ENCODE peak calls at places on chromosomes 2 and 18, in six cellular contexts. One of them, this sample, is unnamed.

GRCh38 chr2:15269043-15269442 is 292.1 kb downstream of the NBAS start:
- DNase-seq in neuronal stem cell: no peak
- DNase-seq in ascending aorta: no peak
- DNase-seq in heart right ventricle: no peak
- DNase-seq in CD8-positive, alpha-beta T cell: no peak
- DNase-seq in hepatocyte: no peak
- DNase-seq in this sample: no peak

GRCh38 chr2:147715807-147716206 is 129.0 kb upstream of the ACVR2A start:
- DNase-seq in neuronal stem cell: no peak
- DNase-seq in ascending aorta: no peak
- DNase-seq in CD8-positive, alpha-beta T cell: no peak
- DNase-seq in hepatocyte: no peak
- DNase-seq in heart right ventricle: no peak
- DNase-seq in this sample: no peak

GRCh38 chr2:207905546-207905945 is 119.8 kb downstream of the PLEKHM3 start:
- DNase-seq in heart right ventricle: no peak
- DNase-seq in CD8-positive, alpha-beta T cell: no peak
- DNase-seq in neuronal stem cell: no peak
- DNase-seq in hepatocyte: no peak
- DNase-seq in ascending aorta: no peak
- DNase-seq in this sample: no peak

GRCh38 chr18:7414459-7414858 is 152.7 kb upstream of the PTPRM start:
- DNase-seq in hepatocyte: peak; percentile 12
- DNase-seq in ascending aorta: no peak
- DNase-seq in neuronal stem cell: no peak
- DNase-seq in heart right ventricle: no peak
- DNase-seq in CD8-positive, alpha-beta T cell: no peak
- DNase-seq in this sample: no peak

GRCh38 chr2:137096693-137097092 is 331.3 kb downstream of the THSD7B start:
- DNase-seq in hepatocyte: no peak
- DNase-seq in neuronal stem cell: no peak
- DNase-seq in ascending aorta: no peak
- DNase-seq in heart right ventricle: no peak
- DNase-seq in CD8-positive, alpha-beta T cell: no peak
- DNase-seq in this sample: no peak

GRCh38 chr2:108171652-108172051 is 68.1 kb upstream of the SULT1C3 start:
- DNase-seq in neuronal stem cell: no peak
- DNase-seq in CD8-positive, alpha-beta T cell: no peak
- DNase-seq in heart right ventricle: no peak
- DNase-seq in hepatocyte: no peak
- DNase-seq in ascending aorta: no peak
- DNase-seq in this sample: no peak

GRCh38 chr18:23779696-23780303 is 90.5 kb downstream of the LAMA3 start:
- DNase-seq in CD8-positive, alpha-beta T cell: no peak
- DNase-seq in heart right ventricle: no peak
- DNase-seq in ascending aorta: no peak
- DNase-seq in hepatocyte: peak; percentile 32
- DNase-seq in neuronal stem cell: no peak
- DNase-seq in this sample: no peak

GRCh38 chr2:159144776-159145614 is 141.5 kb downstream of the WDSUB1 start:
- DNase-seq in heart right ventricle: no peak
- DNase-seq in hepatocyte: no peak
- DNase-seq in ascending aorta: no peak
- DNase-seq in neuronal stem cell: no peak
- DNase-seq in CD8-positive, alpha-beta T cell: no peak
- DNase-seq in this sample: no peak

GRCh38 chr2:47065343-47065742 is 89.8 kb downstream of the STPG4 start:
- DNase-seq in hepatocyte: no peak
- DNase-seq in heart right ventricle: no peak
- DNase-seq in ascending aorta: no peak
- DNase-seq in neuronal stem cell: no peak
- DNase-seq in CD8-positive, alpha-beta T cell: no peak
- DNase-seq in this sample: no peak

GRCh38 chr18:27331606-27332005 is 146.5 kb upstream of the CHST9 start:
- DNase-seq in neuronal stem cell: no peak
- DNase-seq in CD8-positive, alpha-beta T cell: no peak
- DNase-seq in hepatocyte: no peak
- DNase-seq in heart right ventricle: no peak
- DNase-seq in ascending aorta: no peak
- DNase-seq in this sample: no peak

GRCh38 chr2:26772064-26773001 is 8.2 kb downstream of the SLC35F6 start:
- DNase-seq in hepatocyte: peak; percentile 66
- DNase-seq in heart right ventricle: peak; percentile 96
- DNase-seq in neuronal stem cell: no peak
- DNase-seq in CD8-positive, alpha-beta T cell: peak; percentile 69
- DNase-seq in ascending aorta: peak; percentile 81
- DNase-seq in this sample: peak; percentile 44

GRCh38 chr2:100266126-100266525 is 56.2 kb downstream of the LONRF2 start:
- DNase-seq in neuronal stem cell: no peak
- DNase-seq in CD8-positive, alpha-beta T cell: no peak
- DNase-seq in hepatocyte: no peak
- DNase-seq in ascending aorta: no peak
- DNase-seq in heart right ventricle: no peak
- DNase-seq in this sample: no peak

GRCh38 chr18:70489556-70489955 is 200.7 kb downstream of the SOCS6 start:
- DNase-seq in ascending aorta: no peak
- DNase-seq in CD8-positive, alpha-beta T cell: no peak
- DNase-seq in hepatocyte: no peak
- DNase-seq in neuronal stem cell: no peak
- DNase-seq in heart right ventricle: no peak
- DNase-seq in this sample: no peak
- H3K4me1 ChIP-seq in ascending aorta: no peaks in the 10 kb centered on the region
- H3K4me1 ChIP-seq in CD8-positive, alpha-beta T cell: peaks cover 5% of the 10 kb centered on the region
- H3K4me1 ChIP-seq in hepatocyte: no peaks in the 10 kb centered on the region
- H3K4me1 ChIP-seq in neuronal stem cell: peaks cover 3% of the 10 kb centered on the region
- H3K4me1 ChIP-seq in heart right ventricle: no peaks in the 10 kb centered on the region
- H3K4me1 ChIP-seq in this sample: no peaks in the 10 kb centered on the region

DNA sequence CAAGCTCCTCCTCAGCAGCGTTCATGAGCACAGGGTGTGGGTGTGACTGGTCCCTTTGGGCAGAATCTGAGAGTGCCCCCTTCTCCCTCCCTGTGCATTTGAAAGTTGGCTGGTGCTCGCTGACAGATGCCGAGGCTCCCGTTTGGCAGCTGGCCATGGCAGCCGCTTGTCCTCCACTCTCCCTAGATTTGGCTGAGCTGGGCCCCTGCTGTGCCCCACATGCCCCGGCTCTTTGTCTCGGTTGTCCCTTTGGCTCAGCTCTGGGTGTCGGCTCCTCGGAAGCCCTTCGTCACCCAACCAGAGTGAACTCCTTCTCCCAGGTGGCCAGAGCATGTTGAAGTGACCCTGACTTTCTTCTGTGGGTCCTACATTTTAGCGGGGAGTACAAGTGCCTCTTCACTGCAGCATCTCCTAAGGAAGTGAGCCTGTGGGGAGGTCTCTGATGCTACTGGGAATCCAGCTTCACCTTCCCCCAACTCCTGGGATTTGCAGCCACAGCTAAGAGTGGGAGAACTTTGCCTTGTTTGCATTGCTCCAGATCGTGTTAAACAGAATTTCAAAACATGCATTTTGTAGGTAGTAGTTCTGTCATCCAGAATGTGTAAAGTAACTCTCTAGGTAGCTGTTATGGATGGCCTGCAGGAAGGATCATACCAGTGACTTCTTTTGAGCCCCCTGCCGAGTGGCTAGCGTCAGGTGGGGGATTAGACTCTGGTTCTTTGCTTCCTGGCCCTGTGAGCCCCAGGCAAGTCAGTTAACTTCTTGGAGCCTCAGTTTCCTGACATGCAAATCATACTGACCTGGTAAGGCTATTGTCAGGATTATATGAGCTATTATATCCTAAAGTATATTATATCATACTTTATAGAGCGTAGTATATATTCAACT is 24.2 kb downstream of the HPCAL1 start:
- DNase-seq in heart right ventricle: peak; percentile 46
- DNase-seq in ascending aorta: no peak
- DNase-seq in hepatocyte: no peak
- DNase-seq in CD8-positive, alpha-beta T cell: no peak
- DNase-seq in neuronal stem cell: no peak
- DNase-seq in this sample: no peak
- H3K4me1 ChIP-seq in heart right ventricle: peaks cover 58% of the 10 kb centered on the region
- H3K4me1 ChIP-seq in ascending aorta: no peaks in the 10 kb centered on the region
- H3K4me1 ChIP-seq in hepatocyte: peaks cover 40% of the 10 kb centered on the region
- H3K4me1 ChIP-seq in CD8-positive, alpha-beta T cell: peaks cover 73% of the 10 kb centered on the region
- H3K4me1 ChIP-seq in neuronal stem cell: peaks cover 24% of the 10 kb centered on the region
- H3K4me1 ChIP-seq in this sample: peaks cover 16% of the 10 kb centered on the region

GRCh38 chr18:35139517-35139916 is 98.3 kb downstream of the MAPRE2 start:
- DNase-seq in CD8-positive, alpha-beta T cell: no peak
- DNase-seq in heart right ventricle: no peak
- DNase-seq in ascending aorta: no peak
- DNase-seq in neuronal stem cell: no peak
- DNase-seq in hepatocyte: no peak
- DNase-seq in this sample: no peak

GRCh38 chr18:35141077-35141476 is 99.8 kb upstream of the ZNF397 start:
- DNase-seq in CD8-positive, alpha-beta T cell: no peak
- DNase-seq in hepatocyte: no peak
- DNase-seq in neuronal stem cell: no peak
- DNase-seq in ascending aorta: no peak
- DNase-seq in heart right ventricle: no peak
- DNase-seq in this sample: no peak

GRCh38 chr18:35143615-35144596 is 96.9 kb upstream of the ZNF397 start:
- DNase-seq in neuronal stem cell: peak; percentile 21
- DNase-seq in hepatocyte: peak; percentile 74
- DNase-seq in CD8-positive, alpha-beta T cell: peak; percentile 57
- DNase-seq in heart right ventricle: peak; percentile 62
- DNase-seq in ascending aorta: no peak
- DNase-seq in this sample: no peak

GRCh38 chr18:35142270-35142605 is 98.6 kb upstream of the ZNF397 start:
- DNase-seq in CD8-positive, alpha-beta T cell: no peak
- DNase-seq in hepatocyte: no peak
- DNase-seq in ascending aorta: no peak
- DNase-seq in neuronal stem cell: no peak
- DNase-seq in heart right ventricle: no peak
- DNase-seq in this sample: no peak

GRCh38 chr18:35141567-35142269 is 99.1 kb upstream of the ZNF397 start:
- DNase-seq in CD8-positive, alpha-beta T cell: no peak
- DNase-seq in ascending aorta: no peak
- DNase-seq in neuronal stem cell: no peak
- DNase-seq in hepatocyte: no peak
- DNase-seq in heart right ventricle: no peak
- DNase-seq in this sample: no peak
- H3K4me1 ChIP-seq in CD8-positive, alpha-beta T cell: no peaks in the 10 kb centered on the region
- H3K4me1 ChIP-seq in ascending aorta: no peaks in the 10 kb centered on the region
- H3K4me1 ChIP-seq in neuronal stem cell: no peaks in the 10 kb centered on the region
- H3K4me1 ChIP-seq in hepatocyte: no peaks in the 10 kb centered on the region
- H3K4me1 ChIP-seq in heart right ventricle: peaks cover 4% of the 10 kb centered on the region
- H3K4me1 ChIP-seq in this sample: peaks cover 5% of the 10 kb centered on the region

DNA sequence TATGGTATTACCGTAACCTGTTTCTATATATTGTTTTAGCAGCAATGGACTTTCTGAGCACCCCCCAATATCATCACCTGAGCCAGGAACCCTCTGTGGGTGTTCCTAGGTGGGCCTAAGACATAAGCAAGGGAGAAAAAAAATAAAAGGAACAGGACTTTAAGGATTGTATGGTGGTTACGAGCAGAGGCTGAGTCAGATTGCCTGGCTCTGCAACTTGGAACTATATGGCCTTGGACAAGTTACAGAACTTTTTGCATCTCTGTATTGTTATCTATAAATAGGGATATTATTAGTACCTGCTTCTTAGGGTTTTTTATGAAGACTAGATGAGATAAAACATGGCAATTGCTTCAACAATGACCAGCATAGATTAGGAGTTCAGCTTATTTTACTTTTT is 34.9 kb downstream of the MFSD6 start:
- DNase-seq in heart right ventricle: no peak
- DNase-seq in hepatocyte: no peak
- DNase-seq in neuronal stem cell: no peak
- DNase-seq in CD8-positive, alpha-beta T cell: no peak
- DNase-seq in ascending aorta: no peak
- DNase-seq in this sample: no peak
- H3K4me1 ChIP-seq in heart right ventricle: peaks cover 42% of the 10 kb centered on the region
- H3K4me1 ChIP-seq in hepatocyte: no peaks in the 10 kb centered on the region
- H3K4me1 ChIP-seq in neuronal stem cell: no peaks in the 10 kb centered on the region
- H3K4me1 ChIP-seq in CD8-positive, alpha-beta T cell: peaks cover 70% of the 10 kb centered on the region
- H3K4me1 ChIP-seq in ascending aorta: no peaks in the 10 kb centered on the region
- H3K4me1 ChIP-seq in this sample: peaks cover 66% of the 10 kb centered on the region

DNA sequence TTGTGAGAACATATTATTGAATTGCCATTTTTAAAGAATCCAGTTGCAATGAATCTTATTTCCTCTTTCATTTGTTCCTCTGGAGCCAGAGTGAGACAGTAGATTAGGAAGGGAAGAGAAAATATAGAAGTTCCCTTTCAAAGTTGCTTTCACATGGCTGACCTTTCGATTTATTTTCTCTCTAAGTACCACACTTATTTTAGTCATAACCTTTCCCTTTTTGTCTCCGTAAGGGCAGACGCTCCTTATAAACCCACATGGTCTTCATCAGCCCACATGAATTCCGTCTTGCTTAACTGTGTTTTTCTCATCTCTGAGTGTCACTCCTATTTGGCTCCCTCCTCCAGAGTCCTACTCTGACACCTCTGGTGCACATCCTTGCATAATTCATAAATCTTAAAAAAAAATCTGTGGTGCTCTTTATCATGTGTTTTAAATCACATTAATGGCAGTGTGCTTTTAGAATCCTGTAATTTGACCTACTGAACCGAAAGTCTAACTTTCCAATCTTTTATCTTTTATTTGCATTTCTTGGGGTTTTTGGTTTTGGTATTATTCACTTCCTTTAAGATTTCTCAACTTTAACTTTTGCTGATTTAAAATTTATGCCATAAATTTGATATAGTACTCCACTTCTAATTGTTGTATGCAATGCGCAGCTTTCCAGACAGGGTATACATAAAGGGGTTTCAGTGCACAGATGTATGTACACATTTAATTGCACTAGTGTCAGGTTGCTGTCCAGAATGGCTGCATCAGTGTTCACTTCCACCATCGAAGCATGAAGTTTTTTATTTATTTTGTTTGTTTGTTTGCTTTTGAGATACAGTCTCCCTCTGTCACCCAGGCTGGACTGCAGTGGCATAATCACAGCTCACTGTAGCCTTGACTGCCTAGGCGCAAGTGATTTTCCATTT is 38.6 kb upstream of the ZNF396 start:
- DNase-seq in CD8-positive, alpha-beta T cell: no peak
- DNase-seq in neuronal stem cell: no peak
- DNase-seq in hepatocyte: no peak
- DNase-seq in ascending aorta: no peak
- DNase-seq in heart right ventricle: no peak
- DNase-seq in this sample: no peak
- H3K4me1 ChIP-seq in CD8-positive, alpha-beta T cell: peaks cover 9% of the 10 kb centered on the region
- H3K4me1 ChIP-seq in neuronal stem cell: no peaks in the 10 kb centered on the region
- H3K4me1 ChIP-seq in hepatocyte: no peaks in the 10 kb centered on the region
- H3K4me1 ChIP-seq in ascending aorta: no peaks in the 10 kb centered on the region
- H3K4me1 ChIP-seq in heart right ventricle: no peaks in the 10 kb centered on the region
- H3K4me1 ChIP-seq in this sample: peaks cover 10% of the 10 kb centered on the region